ENCODE peak calls at places on chromosomes 2 and 18, in six cellular contexts. C, W, I, D, M and L are unnamed samples.

GRCh38 chr18:52339891-52340371 is at the start of gene DCC:
- DNase-seq in W (peak), I (no peak), D (no peak), C (no peak), M (peak), L (peak)

GRCh38 chr2:213669657-213670056 is 385.4 kb downstream of the SPAG16 start:
- DNase-seq in M (no peak), W (no peak), I (no peak), C (no peak), D (no peak), L (no peak)

GRCh38 chr18:22183647-22184161 is 14.3 kb downstream of the GATA6 start:
- DNase-seq in D (no peak), C (no peak), W (no peak), I (no peak), M (no peak), L (no peak)

GRCh38 chr2:186068154-186068826 is 329.7 kb downstream of the FSIP2 start:
- DNase-seq in C (no peak), W (no peak), D (no peak), M (no peak), I (no peak), L (no peak)

GRCh38 chr2:100321881-100322820 is at the start of gene LONRF2:
- DNase-seq in M (no peak), W (no peak), D (peak), C (no peak), I (peak), L (no peak)

GRCh38 chr2:44291281-44292248 is 16.3 kb downstream of the SLC3A1 start:
- DNase-seq in M (peak), D (no peak), C (peak), I (no peak), W (peak), L (no peak)

GRCh38 chr2:237920673-237921072 is 46.1 kb upstream of the UBE2F start:
- DNase-seq in I (no peak), C (peak), M (no peak), W (no peak), D (no peak), L (no peak)

GRCh38 chr2:149330127-149331022 is at the start of gene LYPD6:
- DNase-seq in C (peak), W (peak), I (peak), M (no peak), D (peak), L (no peak)

GRCh38 chr18:48979944-48980890 is 29.5 kb upstream of the SMAD7 start:
- DNase-seq in W (no peak), D (no peak), C (no peak), M (no peak), I (no peak), L (no peak)

GRCh38 chr18:66795011-66795410 is 191.1 kb upstream of the CDH19 start:
- DNase-seq in C (no peak), D (no peak), W (no peak), I (no peak), M (no peak), L (no peak)

GRCh38 chr18:48409591-48410094 is 460 bp upstream of the ZBTB7C start:
- DNase-seq in M (no peak), C (no peak), W (no peak), I (no peak), D (peak), L (no peak)

GRCh38 chr2:44933434-44933951 is 8.0 kb upstream of the SIX3 start:
- DNase-seq in M (no peak), C (no peak), I (no peak), W (no peak), D (no peak), L (no peak)

GRCh38 chr2:217935901-217936684 is 66.7 kb downstream of the TNS1 start:
- DNase-seq in W (no peak), I (no peak), M (no peak), D (no peak), C (no peak), L (no peak)

GRCh38 chr2:41967426-41968181 is 80.2 kb upstream of the PKDCC start:
- DNase-seq in D (peak), M (no peak), W (no peak), C (no peak), I (no peak), L (no peak)

GRCh38 chr2:239169311-239170048 is 231.3 kb downstream of the HDAC4 start:
- DNase-seq in M (no peak), D (no peak), I (no peak), C (no peak), W (no peak), L (no peak)

GRCh38 chr2:5959836-5960820 is 267.9 kb downstream of the SOX11 start:
- DNase-seq in I (no peak), W (no peak), C (no peak), D (no peak), M (no peak), L (no peak)

GRCh38 chr2:54084600-54084999 is 30.8 kb upstream of the ACYP2 start:
- DNase-seq in C (no peak), W (no peak), I (no peak), D (no peak), M (no peak), L (no peak)

GRCh38 chr2:191246820-191247380 is 1.7 kb downstream of the MYO1B start:
- DNase-seq in I (no peak), C (no peak), W (no peak), D (no peak), M (no peak), L (no peak)

GRCh38 chr2:143205106-143205764 is 76.0 kb downstream of the ARHGAP15 start:
- DNase-seq in C (no peak), I (no peak), W (peak), D (no peak), M (no peak), L (no peak)

GRCh38 chr2:132593171-132593570 is 76.8 kb downstream of the LYPD1 start:
- DNase-seq in W (no peak), M (no peak), D (no peak), I (no peak), C (no peak), L (peak)

GRCh38 chr18:7532942-7533341 is 34.2 kb upstream of the PTPRM start:
- DNase-seq in I (no peak), D (no peak), W (no peak), C (no peak), M (no peak), L (no peak)

GRCh38 chr2:48249093-48249492 is 280.9 kb upstream of the STON1 start:
- DNase-seq in M (peak), C (no peak), D (no peak), W (peak), I (no peak), L (peak)

GRCh38 chr2:28445448-28446258 is 50.2 kb upstream of the PLB1 start:
- DNase-seq in I (no peak), D (no peak), C (peak), M (peak), W (no peak), L (peak)

GRCh38 chr2:100119235-100119634 is 23.2 kb downstream of the AFF3 start:
- DNase-seq in W (no peak), M (no peak), I (no peak), C (no peak), D (no peak), L (no peak)

GRCh38 chr18:76495435-76496199 is 575 bp upstream of the ZNF516 start:
- DNase-seq in D (peak), I (no peak), M (no peak), C (no peak), W (no peak), L (no peak)

GRCh38 chr2:13522917-13523821 is 806.4 kb downstream of the TRIB2 start:
- DNase-seq in C (no peak), M (no peak), W (no peak), D (peak), I (no peak), L (no peak)

GRCh38 chr2:16031055-16031847 is 90.9 kb downstream of the MYCN start:
- DNase-seq in I (no peak), M (no peak), W (no peak), D (no peak), C (no peak), L (no peak)

GRCh38 chr2:23498941-23499340 is 114.0 kb downstream of the KLHL29 start:
- DNase-seq in C (peak), M (no peak), W (no peak), I (no peak), D (no peak), L (no peak)

GRCh38 chr18:63148449-63149199 is 170.9 kb downstream of the BCL2 start:
- DNase-seq in M (no peak), W (no peak), D (peak), C (peak), I (no peak), L (peak)

GRCh38 chr18:74840492-74841167 is 243.0 kb downstream of the ZNF407 start:
- DNase-seq in W (no peak), M (no peak), D (no peak), C (no peak), I (no peak), L (peak)

GRCh38 chr2:97998431-97998830 is 2.7 kb upstream of the TMEM131 start:
- DNase-seq in C (no peak), I (no peak), D (no peak), M (no peak), W (no peak), L (no peak)

GRCh38 chr18:61901334-61901986 is 8.7 kb upstream of the RNF152 start:
- DNase-seq in M (no peak), W (no peak), I (peak), D (peak), C (no peak), L (no peak)

GRCh38 chr2:1686784-1687105 is 57.6 kb downstream of the PXDN start:
- DNase-seq in W (no peak), I (no peak), C (no peak), M (no peak), D (no peak), L (no peak)

GRCh38 chr2:145563752-145564615 is 1044.1 kb upstream of the ZEB2 start:
- DNase-seq in D (no peak), M (peak), W (no peak), I (no peak), C (no peak), L (no peak)

GRCh38 chr18:72539861-72540260 is 4.3 kb downstream of the CBLN2 start:
- DNase-seq in C (no peak), D (no peak), I (no peak), W (no peak), M (no peak), L (no peak)

GRCh38 chr18:62486290-62486964 is 36.4 kb upstream of the ZCCHC2 start:
- DNase-seq in I (no peak), M (no peak), W (no peak), C (no peak), D (no peak), L (no peak)